ENCODE peak calls at places on chromosome 13, in nine cellular contexts. B is esophagus squamous epithelium; H is A673; M is GM23338; X is IMR-90; R is effector memory CD4-positive, alpha-beta T cell; Y is neural progenitor cell; V is psoas muscle; S is lung. G is an unnamed sample. For H3K4me1 and H3K36me3, the result is how much of the 10 kb centered on the place peaks cover.

GRCh38 chr13:66665991-66666390 is 564.1 kb downstream of the PCDH9 start:
- DNase-seq in B (no peak), H (no peak), M (peak), X (peak), R (no peak), Y (peak), V (peak), S (no peak), G (peak)

GRCh38 chr13:43054803-43055802 is 31.7 kb downstream of the DNAJC15 start:
- DNase-seq in B (no peak), H (peak), M (peak), X (peak), R (no peak), Y (peak), V (no peak), S (no peak), G (peak)

GRCh38 chr13:76884571-76885202 is 1.5 kb downstream of the KCTD12 start:
- DNase-seq in B (no peak), H (peak), M (no peak), X (peak), R (no peak), Y (no peak), V (no peak), S (no peak), G (no peak)

GRCh38 chr13:42334329-42334706 is 62.4 kb downstream of the AKAP11 start:
- DNase-seq in B (no peak), H (no peak), M (no peak), X (no peak), R (no peak), Y (no peak), V (no peak), S (no peak), G (no peak)

GRCh38 chr13:45156565-45157361 is 36.5 kb downstream of the GTF2F2 start:
- DNase-seq in B (no peak), H (no peak), M (no peak), X (peak), R (no peak), Y (no peak), V (no peak), S (no peak), G (no peak)

GRCh38 chr13:48476674-48477073 is 56.2 kb downstream of the RCBTB2 start:
- DNase-seq in B (no peak), H (no peak), M (no peak), X (no peak), R (no peak), Y (no peak), V (no peak), S (no peak), G (no peak)

GRCh38 chr13:113513761-113514160 is 23.2 kb upstream of the DCUN1D2 start:
- DNase-seq in B (no peak), H (no peak), M (no peak), X (no peak), R (no peak), Y (no peak), V (no peak), S (no peak), G (no peak)

GRCh38 chr13:100128373-100128772 is 39.5 kb downstream of the PCCA start:
- DNase-seq in B (no peak), H (no peak), M (no peak), X (peak), R (no peak), Y (no peak), V (no peak), S (no peak), G (no peak)

GRCh38 chr13:77176350-77176749 is 149.4 kb upstream of the FBXL3 start:
- DNase-seq in B (no peak), H (no peak), M (no peak), X (peak), R (no peak), Y (no peak), V (no peak), S (no peak), G (no peak)

GRCh38 chr13:38582133-38582532 is 104.7 kb upstream of the FREM2 start:
- DNase-seq in B (no peak), H (peak), M (peak), X (peak), R (no peak), Y (peak), V (no peak), S (no peak), G (peak)

GRCh38 chr13:24877531-24877930 is 113.6 kb downstream of the RNF17 start:
- DNase-seq in B (no peak), H (no peak), M (no peak), X (no peak), R (no peak), Y (no peak), V (no peak), S (no peak), G (no peak)

GRCh38 chr13:50766043-50766442 is 77.4 kb downstream of the DLEU7 start:
- DNase-seq in B (no peak), H (no peak), M (no peak), X (no peak), R (no peak), Y (no peak), V (no peak), S (no peak), G (no peak)

GRCh38 chr13:77583551-77583950 is 48.0 kb downstream of the SCEL start:
- DNase-seq in B (no peak), H (peak), M (no peak), X (no peak), R (no peak), Y (no peak), V (no peak), S (no peak), G (no peak)

GRCh38 chr13:98981596-98982195 is 3.8 kb upstream of the DOCK9 start:
- DNase-seq in B (no peak), H (no peak), M (no peak), X (no peak), R (no peak), Y (no peak), V (no peak), S (no peak), G (no peak)

GRCh38 chr13:50225188-50226155 is 210.2 kb downstream of the KCNRG start:
- DNase-seq in B (no peak), H (no peak), M (no peak), X (no peak), R (no peak), Y (peak), V (no peak), S (no peak), G (peak)

GRCh38 chr13:67281476-67281875 is 51.3 kb upstream of the PCDH9 start:
- DNase-seq in B (no peak), H (no peak), M (no peak), X (no peak), R (no peak), Y (no peak), V (no peak), S (no peak), G (no peak)

GRCh38 chr13:53631511-53631910 is 602.9 kb downstream of the OLFM4 start:
- DNase-seq in B (no peak), H (no peak), M (peak), X (no peak), R (no peak), Y (no peak), V (no peak), S (no peak), G (no peak)

GRCh38 chr13:44523176-44524017 is 52.7 kb downstream of the TSC22D1 start:
- DNase-seq in B (no peak), H (peak), M (peak), X (peak), R (no peak), Y (no peak), V (no peak), S (no peak), G (no peak)

GRCh38 chr13:109751477-109751876 is 34.9 kb downstream of the IRS2 start:
- DNase-seq in B (no peak), H (no peak), M (no peak), X (no peak), R (no peak), Y (no peak), V (no peak), S (no peak), G (no peak)

GRCh38 chr13:41706189-41706588 is 248.8 kb downstream of the RGCC start:
- DNase-seq in B (no peak), H (no peak), M (no peak), X (no peak), R (no peak), Y (no peak), V (no peak), S (no peak), G (no peak)

GRCh38 chr13:44726214-44726613 is 150.1 kb upstream of the TSC22D1 start:
- DNase-seq in B (no peak), H (no peak), M (no peak), X (peak), R (no peak), Y (no peak), V (no peak), S (no peak), G (no peak)

GRCh38 chr13:24063281-24063851 is 97.2 kb upstream of the SPATA13 start:
- DNase-seq in B (no peak), H (no peak), M (no peak), X (no peak), R (no peak), Y (no peak), V (no peak), S (no peak), G (no peak)

GRCh38 chr13:44259045-44260042 is 114.3 kb upstream of the SERP2 start:
- DNase-seq in B (no peak), H (no peak), M (no peak), X (peak), R (peak), Y (no peak), V (peak), S (peak), G (no peak)

GRCh38 chr13:35140831-35141230 is 198.8 kb downstream of the NBEA start:
- DNase-seq in B (no peak), H (no peak), M (no peak), X (no peak), R (no peak), Y (no peak), V (no peak), S (no peak), G (no peak)

GRCh38 chr13:27389891-27390290 is 34.5 kb upstream of the GTF3A start:
- DNase-seq in B (no peak), H (no peak), M (no peak), X (no peak), R (no peak), Y (no peak), V (no peak), S (no peak), G (no peak)

GRCh38 chr13:113813749-113814434 is 50.0 kb downstream of the GAS6 start:
- DNase-seq in B (no peak), H (no peak), M (no peak), X (no peak), R (no peak), Y (no peak), V (peak), S (no peak), G (no peak)

GRCh38 chr13:113843864-113844556 is 19.9 kb downstream of the GAS6 start:
- DNase-seq in B (no peak), H (no peak), M (peak), X (no peak), R (no peak), Y (no peak), V (no peak), S (no peak), G (no peak)

GRCh38 chr13:98773053-98773452 is 20.6 kb upstream of the SLC15A1 start:
- DNase-seq in B (no peak), H (no peak), M (peak), X (no peak), R (no peak), Y (no peak), V (no peak), S (no peak), G (no peak)

GRCh38 chr13:57063007-57063406 is 77.7 kb upstream of the PRR20A start:
- DNase-seq in B (no peak), H (no peak), M (peak), X (no peak), R (no peak), Y (peak), V (no peak), S (no peak), G (no peak)

GRCh38 chr13:99376132-99376531 is 68.9 kb upstream of the GPR183 start:
- DNase-seq in B (peak), H (no peak), M (no peak), X (no peak), R (no peak), Y (no peak), V (no peak), S (no peak), G (no peak)

GRCh38 chr13:25141042-25141441 is 31.0 kb downstream of the AMER2 start:
- DNase-seq in B (no peak), H (no peak), M (no peak), X (no peak), R (no peak), Y (no peak), V (no peak), S (no peak), G (no peak)

GRCh38 chr13:38346764-38347163 is 2.9 kb upstream of the UFM1 start:
- DNase-seq in B (no peak), H (no peak), M (peak), X (no peak), R (no peak), Y (no peak), V (no peak), S (no peak), G (no peak)

DNA sequence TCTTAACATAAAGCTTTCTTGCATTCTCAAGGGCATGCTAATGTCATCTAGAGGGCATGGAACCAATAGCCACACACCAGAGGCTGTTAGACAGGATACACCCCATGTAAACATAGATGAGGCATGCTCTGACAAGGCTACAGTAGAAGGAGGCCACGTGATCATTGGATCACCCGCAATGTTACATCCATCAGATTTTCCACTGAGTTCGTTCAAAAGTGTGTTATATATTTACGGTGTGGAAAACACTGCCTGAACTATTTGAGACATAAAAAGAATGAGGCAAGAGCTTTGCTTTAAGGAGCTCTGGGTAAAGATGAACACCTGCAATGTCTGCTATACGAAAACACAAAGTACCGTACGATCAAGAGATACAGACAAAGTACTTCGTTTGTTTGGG is 817.5 kb upstream of the SLC10A2 start:
- DNase-seq in B (no peak), H (no peak), M (no peak), X (peak), R (no peak), Y (no peak), V (no peak), S (no peak), G (no peak)
- H3K4me1 ChIP-seq in B (under half), H (under half), M (under half), X (under half), R (under half), Y (under half), V (under half), S (under half), G (under half)

GRCh38 chr13:29339386-29340272 is 255.9 kb downstream of the SLC7A1 start:
- DNase-seq in B (no peak), H (no peak), M (no peak), X (no peak), R (no peak), Y (no peak), V (no peak), S (no peak), G (no peak)
- H3K36me3 ChIP-seq in B (under half), H (under half), M (under half), X (under half), R (under half), Y (under half), V (under half), S (under half), G (under half)

GRCh38 chr13:30863231-30863630 is 42.8 kb upstream of the MEDAG start:
- DNase-seq in B (no peak), H (no peak), M (peak), X (no peak), R (no peak), Y (peak), V (no peak), S (no peak), G (no peak)

GRCh38 chr13:30863796-30864195 is 42.3 kb upstream of the MEDAG start:
- DNase-seq in B (no peak), H (no peak), M (peak), X (no peak), R (no peak), Y (no peak), V (no peak), S (no peak), G (no peak)

GRCh38 chr13:30865131-30866009 is 40.7 kb upstream of the MEDAG start:
- DNase-seq in B (peak), H (peak), M (peak), X (peak), R (no peak), Y (peak), V (peak), S (peak), G (peak)

GRCh38 chr13:30862707-30863106 is 43.4 kb upstream of the MEDAG start:
- DNase-seq in B (no peak), H (no peak), M (peak), X (no peak), R (no peak), Y (peak), V (peak), S (no peak), G (no peak)

GRCh38 chr13:30864352-30865130 is 41.5 kb upstream of the MEDAG start:
- DNase-seq in B (no peak), H (no peak), M (peak), X (peak), R (no peak), Y (peak), V (no peak), S (no peak), G (no peak)
- H3K4me3 ChIP-seq in B (no peak), H (no peak), M (peak), X (no peak), R (no peak), Y (no peak), V (no peak), S (no peak), G (no peak)

DNA sequence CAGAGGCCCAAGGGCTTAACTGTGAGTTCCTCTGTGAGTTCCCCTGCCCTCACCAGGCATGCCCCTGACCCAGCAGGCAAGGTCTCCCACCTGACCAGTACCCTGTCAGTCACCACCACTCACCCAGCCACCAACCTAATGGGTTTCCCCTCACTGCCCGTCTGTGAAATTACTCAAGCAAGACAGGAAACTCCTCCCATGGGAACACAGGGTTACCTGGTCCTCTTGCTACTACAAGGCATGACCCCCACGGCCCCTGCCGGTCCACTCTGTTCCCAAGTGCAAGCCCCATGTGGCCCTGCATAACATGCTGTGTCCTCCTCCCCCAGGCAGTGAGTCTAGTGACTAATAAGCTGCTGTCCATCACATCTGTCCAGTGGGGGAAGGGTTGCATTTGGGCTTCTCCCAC is 8.0 kb upstream of the DHRS12 start:
- DNase-seq in B (no peak), H (no peak), M (no peak), X (no peak), R (no peak), Y (no peak), V (no peak), S (no peak), G (no peak)
- H3K4me1 ChIP-seq in B (under half), H (under half), M (under half), X (under half), R (under half), Y (under half), V (under half), S (under half), G (under half)

DNA sequence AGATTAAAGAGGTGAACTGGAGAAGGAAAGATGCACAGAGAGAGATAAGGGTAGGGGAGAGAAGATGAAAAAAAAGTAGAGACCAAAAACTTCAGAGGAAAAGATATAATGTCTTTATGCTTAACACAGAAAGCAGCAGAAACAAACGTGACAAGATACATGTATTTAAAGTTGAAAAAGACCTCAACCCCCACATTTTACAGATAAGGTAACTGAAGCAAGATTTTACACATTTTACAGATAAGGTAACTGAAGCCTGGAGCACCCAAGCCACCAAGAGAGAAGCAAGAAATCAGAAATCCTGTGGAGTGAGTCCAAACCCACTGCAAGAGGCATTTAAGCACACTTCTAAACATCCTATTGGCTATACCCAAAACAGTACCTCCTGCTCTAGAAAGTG is 185.3 kb downstream of the TBC1D4 start:
- DNase-seq in B (no peak), H (no peak), M (no peak), X (no peak), R (no peak), Y (no peak), V (no peak), S (no peak), G (no peak)
- H3K36me3 ChIP-seq in B (under half), H (under half), M (under half), X (under half), R (under half), Y (under half), V (half or more), S (under half), G (under half)

DNA sequence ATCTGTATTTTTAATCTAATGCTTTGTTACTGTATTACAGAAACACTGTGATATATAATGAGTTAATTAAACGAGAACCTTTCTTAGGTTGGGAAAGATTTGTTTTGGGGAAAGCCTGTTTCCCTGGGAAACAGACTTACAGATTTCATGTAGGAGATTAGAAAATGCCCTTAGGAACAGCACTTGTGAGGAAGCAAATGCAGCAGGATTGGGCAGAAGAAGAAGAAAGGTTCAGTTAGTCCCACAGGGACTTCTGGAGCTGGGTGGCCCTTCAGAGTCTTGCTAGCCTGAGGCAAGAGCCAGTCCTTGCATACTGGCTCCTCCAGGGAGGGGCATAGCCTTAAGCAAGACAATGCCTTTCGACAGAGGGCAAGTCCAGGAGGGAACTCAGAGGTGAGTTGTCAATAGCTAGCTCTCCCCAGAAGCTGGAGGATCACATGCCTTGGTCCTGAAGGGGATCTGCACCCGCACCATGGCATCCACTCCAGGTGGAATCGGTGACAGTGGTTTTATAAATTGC is 36.8 kb downstream of the N4BP2L1 start:
- DNase-seq in B (no peak), H (no peak), M (peak), X (no peak), R (no peak), Y (peak), V (no peak), S (no peak), G (peak)
- H3K4me3 ChIP-seq in B (no peak), H (no peak), M (no peak), X (no peak), R (no peak), Y (no peak), V (no peak), S (no peak), G (no peak)

GRCh38 chr13:79987323-79987722 is 353.6 kb downstream of the SPRY2 start:
- DNase-seq in B (no peak), H (no peak), M (no peak), X (peak), R (no peak), Y (no peak), V (no peak), S (no peak), G (no peak)

GRCh38 chr13:79989251-79989661 is 351.7 kb downstream of the SPRY2 start:
- DNase-seq in B (no peak), H (no peak), M (no peak), X (peak), R (no peak), Y (no peak), V (no peak), S (no peak), G (no peak)

GRCh38 chr13:79988573-79988972 is 352.4 kb downstream of the SPRY2 start:
- DNase-seq in B (no peak), H (no peak), M (no peak), X (peak), R (no peak), Y (no peak), V (no peak), S (no peak), G (no peak)

GRCh38 chr13:79987761-79988160 is 353.2 kb downstream of the SPRY2 start:
- DNase-seq in B (no peak), H (no peak), M (no peak), X (no peak), R (no peak), Y (no peak), V (no peak), S (no peak), G (no peak)

GRCh38 chr13:79986890-79987289 is 354.0 kb downstream of the SPRY2 start:
- DNase-seq in B (no peak), H (no peak), M (no peak), X (no peak), R (no peak), Y (no peak), V (no peak), S (no peak), G (no peak)
- H3K4me1 ChIP-seq in B (under half), H (under half), M (under half), X (under half), R (under half), Y (under half), V (under half), S (under half), G (under half)

G was measured in HAP-1.